ENCODE peak calls at places on chromosomes 11 and 22, in eight cellular contexts. J, H, R, E, N, X, Z and K are unnamed samples.

GRCh38 chr22:16695261-16695660 is 102.7 kb upstream of the CCT8L2 start:
- DNase-seq in J (no peak), H (no peak), R (no peak), E (no peak), N (no peak), X (no peak), Z (no peak), K (no peak)

GRCh38 chr22:24550902-24551229 is 4.1 kb downstream of the GUCD1 start:
- DNase-seq in J (no peak), H (no peak), R (no peak), E (no peak), N (no peak), X (no peak), Z (no peak), K (no peak)

GRCh38 chr11:63022422-63022821 is 6.8 kb upstream of the SLC22A8 start:
- DNase-seq in J (no peak), H (no peak), R (no peak), E (no peak), N (no peak), X (no peak), Z (no peak), K (no peak)

GRCh38 chr11:28969832-28970231 is 861.6 kb downstream of the METTL15 start:
- DNase-seq in J (no peak), H (no peak), R (peak), E (peak), N (no peak), X (no peak), Z (no peak), K (no peak)

GRCh38 chr22:49642741-49643140 is 184.9 kb downstream of the BRD1 start:
- DNase-seq in J (no peak), H (no peak), R (no peak), E (no peak), N (no peak), X (no peak), Z (no peak), K (no peak)

GRCh38 chr22:49882519-49883293 is 29.1 kb downstream of the ZBED4 start:
- DNase-seq in J (no peak), H (no peak), R (no peak), E (no peak), N (no peak), X (no peak), Z (no peak), K (no peak)

GRCh38 chr22:49365191-49365837 is 462.4 kb downstream of the BRD1 start:
- DNase-seq in J (no peak), H (no peak), R (no peak), E (no peak), N (no peak), X (no peak), Z (no peak), K (no peak)

GRCh38 chr11:32418836-32419235 is 16.5 kb downstream of the WT1 start:
- DNase-seq in J (no peak), H (no peak), R (no peak), E (no peak), N (no peak), X (no peak), Z (no peak), K (no peak)

GRCh38 chr11:71112454-71112853 is 139.9 kb downstream of the SHANK2 start:
- DNase-seq in J (no peak), H (no peak), R (peak), E (no peak), N (no peak), X (no peak), Z (no peak), K (no peak)

GRCh38 chr22:42468841-42469240 is 36.6 kb upstream of the NFAM1 start:
- DNase-seq in J (no peak), H (no peak), R (no peak), E (no peak), N (no peak), X (no peak), Z (no peak), K (no peak)

GRCh38 chr11:68002943-68003845 is 703 bp downstream of the UNC93B1 start:
- DNase-seq in J (no peak), H (peak), R (peak), E (peak), N (peak), X (no peak), Z (no peak), K (peak)

GRCh38 chr22:22748297-22748743 is 103.9 kb downstream of the GGTLC2 start:
- DNase-seq in J (peak), H (peak), R (peak), E (peak), N (peak), X (no peak), Z (no peak), K (no peak)

GRCh38 chr11:100563541-100564280 is 123.4 kb upstream of the ARHGAP42 start:
- DNase-seq in J (no peak), H (no peak), R (no peak), E (no peak), N (no peak), X (no peak), Z (no peak), K (no peak)

GRCh38 chr11:79045811-79046304 is 395.0 kb downstream of the TENM4 start:
- DNase-seq in J (no peak), H (no peak), R (peak), E (peak), N (no peak), X (no peak), Z (peak), K (no peak)

GRCh38 chr22:35313311-35314121 is 13.8 kb downstream of the TOM1 start:
- DNase-seq in J (peak), H (peak), R (no peak), E (no peak), N (no peak), X (peak), Z (peak), K (peak)

GRCh38 chr11:50155508-50155907 is 122.8 kb downstream of the OR4C45 start:
- DNase-seq in J (no peak), H (no peak), R (no peak), E (no peak), N (no peak), X (no peak), Z (no peak), K (no peak)

GRCh38 chr11:67628710-67629385 is 889 bp downstream of the NUDT8 start:
- DNase-seq in J (no peak), H (no peak), R (no peak), E (no peak), N (no peak), X (no peak), Z (no peak), K (no peak)

GRCh38 chr11:131808466-131808865 is 438.1 kb downstream of the NTM start:
- DNase-seq in J (no peak), H (no peak), R (no peak), E (no peak), N (no peak), X (no peak), Z (no peak), K (no peak)

DNA sequence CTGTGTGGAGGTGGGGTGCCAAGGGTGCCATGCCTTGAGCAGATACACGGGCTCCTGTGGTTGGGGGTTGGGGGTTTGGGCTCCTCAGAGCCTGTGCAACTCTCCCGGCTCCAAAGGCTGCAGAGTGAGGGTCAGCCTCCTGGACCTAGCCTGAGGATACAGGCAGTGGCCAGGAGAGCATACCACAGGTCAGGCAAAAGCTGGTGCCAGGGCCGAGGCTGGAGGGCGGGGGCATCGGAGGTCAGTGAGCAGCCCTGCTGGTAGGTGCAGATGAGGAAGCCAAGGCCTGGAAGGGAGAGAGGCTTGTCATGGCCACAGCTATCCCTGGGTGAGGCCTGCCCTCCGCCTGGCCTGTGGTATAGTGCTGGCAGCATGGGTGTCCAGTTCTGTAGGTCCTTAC is 25.6 kb upstream of the DGCR8 start:
- DNase-seq in J (no peak), H (no peak), R (no peak), E (no peak), N (no peak), X (no peak), Z (no peak), K (no peak)
- TF ChIP-seq CTCF in J (no peak), H (no peak), R (no peak), E (no peak), N (no peak), X (no peak), Z (no peak), K (no peak)

DNA sequence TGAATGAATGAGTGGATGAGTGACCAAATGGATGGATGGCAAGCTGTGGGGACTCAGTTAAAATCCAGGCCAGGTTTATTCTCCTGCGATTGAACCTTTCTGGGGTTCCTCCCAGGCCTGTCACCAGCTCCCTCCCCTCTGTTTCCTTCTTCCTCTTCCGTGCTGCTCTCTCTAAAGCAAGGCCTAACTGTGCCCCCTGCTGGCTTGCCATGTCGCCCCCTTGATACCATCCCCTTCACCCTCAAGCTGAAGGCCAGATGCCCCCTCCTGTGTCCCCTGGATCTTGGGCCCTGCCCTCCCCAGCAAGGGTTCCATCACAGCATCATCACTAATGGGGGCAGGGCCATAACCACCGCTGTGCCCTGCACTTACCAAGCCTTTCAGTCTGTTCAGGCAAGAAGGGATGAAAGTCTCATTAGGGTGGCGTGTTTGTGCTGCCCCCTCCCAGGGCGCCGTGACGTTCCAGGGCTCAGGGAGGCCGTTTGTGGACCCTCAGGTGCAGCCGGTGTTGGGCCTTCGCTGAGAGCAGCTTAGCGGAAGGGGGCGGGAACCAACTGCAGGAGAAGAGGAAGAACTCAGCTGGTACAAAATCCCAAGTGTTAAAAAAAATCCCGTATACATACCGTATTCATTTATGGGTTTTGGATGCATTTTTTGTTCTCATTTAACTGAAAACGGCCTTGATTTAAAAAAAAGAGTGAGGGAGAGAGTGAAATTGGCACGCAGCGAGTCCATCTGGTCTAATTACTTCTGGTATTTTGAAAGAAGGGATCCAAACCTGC is 69.9 kb downstream of the MPPED1 start:
- DNase-seq in J (no peak), H (no peak), R (peak), E (peak), N (no peak), X (no peak), Z (no peak), K (no peak)
- TF ChIP-seq CTCF in J (no peak), H (peak), R (peak), E (peak), N (no peak), X (no peak), Z (no peak), K (no peak)

GRCh38 chr11:1219446-1219835 is 3.4 kb upstream of the MUC5B start:
- DNase-seq in J (no peak), H (no peak), R (peak), E (no peak), N (peak), X (no peak), Z (no peak), K (no peak)
- TF ChIP-seq CTCF in J (no peak), H (no peak), R (no peak), E (no peak), N (no peak), X (no peak), Z (no peak), K (no peak)

DNA sequence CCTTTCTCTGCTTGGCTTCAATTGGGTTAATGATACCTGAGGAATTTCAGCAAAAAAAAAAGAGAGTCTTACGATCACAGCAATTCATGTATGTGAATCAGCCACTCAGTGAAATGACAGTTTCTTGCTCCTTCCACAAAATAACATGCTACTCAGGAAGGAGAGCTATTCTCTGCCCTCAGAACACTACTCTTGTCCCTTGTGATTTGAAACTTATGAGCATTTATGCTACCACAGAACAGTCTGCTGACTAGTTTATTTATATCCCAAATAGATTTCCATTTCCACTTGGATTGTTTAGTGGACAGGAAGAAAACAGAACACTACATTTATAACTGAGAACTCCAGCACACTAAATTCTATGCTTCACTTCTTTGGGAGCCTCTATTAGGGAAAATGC is 8.5 kb downstream of the TFIP11 start:
- DNase-seq in J (no peak), H (no peak), R (no peak), E (no peak), N (no peak), X (no peak), Z (no peak), K (no peak)
- TF ChIP-seq CTCF in J (no peak), H (no peak), R (no peak), E (no peak), N (no peak), X (no peak), Z (no peak), K (no peak)

DNA sequence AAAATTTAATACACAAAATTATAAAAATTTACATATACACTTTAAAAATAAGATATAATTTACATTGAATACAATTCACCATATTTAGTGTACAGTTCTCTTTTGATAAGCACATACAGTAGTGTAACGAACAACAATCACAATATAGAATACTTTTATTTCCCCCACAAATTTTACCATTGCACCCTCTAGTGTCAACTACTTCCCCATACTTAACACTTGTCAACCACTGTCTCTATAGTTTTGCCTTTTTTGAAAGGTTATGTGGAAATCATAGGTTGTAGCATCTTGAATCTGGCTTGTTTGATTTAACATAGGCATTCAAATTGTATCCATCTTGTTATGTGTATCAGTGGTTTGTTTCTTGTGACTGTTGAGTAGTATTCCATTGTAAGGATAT is 21.3 kb upstream of the PANX1 start:
- DNase-seq in J (no peak), H (no peak), R (no peak), E (no peak), N (no peak), X (no peak), Z (no peak), K (no peak)
- TF ChIP-seq CTCF in J (peak), H (no peak), R (peak), E (peak), N (no peak), X (no peak), Z (no peak), K (no peak)

GRCh38 chr11:88341852-88342251 is 4.3 kb upstream of the CTSC start:
- DNase-seq in J (no peak), H (no peak), R (peak), E (peak), N (peak), X (no peak), Z (no peak), K (no peak)
- TF ChIP-seq CTCF in J (no peak), H (no peak), R (peak), E (peak), N (peak), X (no peak), Z (no peak), K (no peak)

DNA sequence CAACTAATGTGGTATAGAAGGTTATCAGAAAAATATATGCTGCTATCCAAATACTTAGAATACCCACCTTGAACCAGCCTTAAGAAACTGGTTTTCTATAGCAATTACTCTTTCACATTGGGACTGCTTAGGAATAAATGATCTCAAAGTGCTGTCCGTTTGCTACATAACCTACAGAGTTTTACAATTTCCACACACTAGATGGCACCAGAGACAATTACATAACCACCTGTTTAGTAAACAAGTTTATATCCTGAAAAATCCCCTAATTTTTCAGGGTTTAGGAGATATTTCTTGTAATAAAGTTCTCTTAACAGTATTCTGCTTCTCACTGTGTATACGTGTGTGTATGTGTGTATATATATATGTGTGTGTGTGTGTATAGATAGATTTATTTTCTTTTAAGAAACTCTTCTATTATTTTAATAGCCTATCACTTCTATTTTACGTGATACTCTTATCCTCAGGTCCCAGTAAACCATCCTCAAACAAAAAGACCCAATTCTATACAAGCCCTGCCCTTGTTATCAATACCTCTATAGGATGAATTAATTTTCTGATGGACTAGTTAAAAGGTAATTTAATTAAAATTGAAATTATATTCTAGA is 6.7 kb upstream of the OR5I1 start:
- DNase-seq in J (peak), H (no peak), R (no peak), E (peak), N (no peak), X (no peak), Z (peak), K (no peak)
- TF ChIP-seq CTCF in J (no peak), H (peak), R (peak), E (peak), N (peak), X (no peak), Z (peak), K (no peak)

GRCh38 chr11:15118431-15118830 is 3.7 kb downstream of the INSC start:
- DNase-seq in J (no peak), H (no peak), R (no peak), E (no peak), N (no peak), X (no peak), Z (no peak), K (no peak)
- TF ChIP-seq CTCF in J (no peak), H (no peak), R (no peak), E (no peak), N (no peak), X (no peak), Z (no peak), K (no peak)

DNA sequence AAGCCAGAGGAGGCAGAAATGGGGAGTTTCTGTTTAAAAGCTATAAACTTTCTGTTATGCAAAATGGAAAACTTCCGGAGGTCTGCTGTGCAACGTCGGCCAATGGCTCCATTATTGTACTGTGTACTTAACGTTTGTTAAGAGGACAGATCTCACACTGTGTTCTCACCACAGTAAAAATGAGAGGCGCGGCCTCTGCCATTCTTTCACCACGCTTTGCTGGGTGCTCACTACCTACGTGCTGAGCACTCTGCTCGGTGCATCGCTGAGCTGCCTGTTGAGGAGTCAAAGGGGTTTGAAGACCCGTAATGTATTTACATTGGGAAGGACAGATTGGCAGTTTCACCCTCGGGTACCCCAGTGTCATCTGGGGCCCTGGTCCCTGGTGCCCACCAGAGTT is 218.9 kb upstream of the B3GAT1 start:
- DNase-seq in J (no peak), H (no peak), R (peak), E (no peak), N (no peak), X (no peak), Z (no peak), K (no peak)
- TF ChIP-seq CTCF in J (no peak), H (no peak), R (no peak), E (no peak), N (no peak), X (no peak), Z (no peak), K (no peak)